ENCODE peak calls at places on chromosome 22, in seven cellular contexts. S is PC-3, Y is nephron progenitor cell, T is cardiac fibroblast, L is spleen, D is right lobe of liver, H is epithelial cell of esophagus. C is an unnamed sample.

GRCh38 chr22:27029584-27030130 is 372.3 kb downstream of the MIAT start:
- DNase-seq in H (no peak), L (no peak), S (no peak), T (no peak), Y (no peak), D (no peak), C (no peak)

GRCh38 chr22:40525250-40525884 is 111.2 kb downstream of the MRTFA start:
- DNase-seq in D (no peak), H (peak; percentile 52), S (peak; percentile 48), T (peak; percentile 71), Y (peak; percentile 51), L (peak; percentile 85), C (no peak)

GRCh38 chr22:21761086-21761485 is 25.5 kb upstream of the YPEL1 start:
- DNase-seq in D (no peak), H (no peak), T (no peak), Y (no peak), S (no peak), L (no peak), C (no peak)

GRCh38 chr22:48224332-48224731 is 1461.9 kb downstream of the TBC1D22A start:
- DNase-seq in Y (no peak), S (no peak), T (no peak), H (no peak), D (no peak), L (no peak), C (no peak)

GRCh38 chr22:26590525-26590858 is 560 bp upstream of the TPST2 start:
- DNase-seq in S (peak; percentile 4), D (no peak), L (no peak), T (no peak), Y (no peak), H (no peak), C (no peak)

GRCh38 chr22:28883917-28884753 is 763 bp downstream of the ZNRF3 start:
- DNase-seq in D (peak; percentile 65), T (peak; percentile 27), S (peak; percentile 32), L (peak; percentile 90), Y (peak; percentile 63), H (peak; percentile 64), C (peak; percentile 28)

GRCh38 chr22:46411347-46411746 is 75.8 kb downstream of the TRMU start:
- DNase-seq in L (no peak), Y (no peak), T (no peak), H (no peak), S (no peak), D (no peak), C (no peak)

GRCh38 chr22:25919452-25919851 is 177.5 kb downstream of the MYO18B start:
- DNase-seq in H (no peak), T (no peak), Y (no peak), D (no peak), L (no peak), S (no peak), C (no peak)

GRCh38 chr22:29198240-29198639 is 7.5 kb upstream of the EMID1 start:
- DNase-seq in H (no peak), T (no peak), D (no peak), L (no peak), S (no peak), Y (no peak), C (no peak)

GRCh38 chr22:38715176-38715764 is 9.5 kb downstream of the GTPBP1 start:
- DNase-seq in L (peak; percentile 85), T (no peak), D (no peak), Y (no peak), S (no peak), H (no peak), C (no peak)

GRCh38 chr22:39150848-39151215 is 1.6 kb downstream of the CBX7 start:
- DNase-seq in H (peak; percentile 12), D (no peak), S (peak; percentile 22), T (no peak), L (peak; percentile 51), Y (no peak), C (no peak)

GRCh38 chr22:26970809-26971394 is 313.5 kb downstream of the MIAT start:
- DNase-seq in T (no peak), S (no peak), D (no peak), L (no peak), Y (no peak), H (no peak), C (no peak)

GRCh38 chr22:41512421-41513194 is 31.7 kb downstream of the POLR3H start:
- DNase-seq in D (no peak), T (peak; percentile 48), Y (peak; percentile 75), S (peak; percentile 79), H (peak; percentile 75), L (no peak), C (no peak)

GRCh38 chr22:39240841-39241631 is 3.7 kb downstream of the PDGFB start:
- DNase-seq in D (no peak), T (peak; percentile 25), Y (peak; percentile 43), H (peak; percentile 76), S (peak; percentile 49), L (no peak), C (no peak)

GRCh38 chr22:27546157-27546556 is 255.4 kb downstream of the MN1 start:
- DNase-seq in T (no peak), H (no peak), L (no peak), Y (no peak), D (no peak), S (no peak), C (no peak)

GRCh38 chr22:46368871-46369715 is 33.6 kb downstream of the TRMU start:
- DNase-seq in H (no peak), S (no peak), D (no peak), T (no peak), L (peak; percentile 75), Y (no peak), C (no peak)

GRCh38 chr22:38271927-38272372 is 860 bp downstream of the TMEM184B start:
- DNase-seq in D (no peak), L (no peak), S (peak; percentile 29), Y (no peak), H (peak; percentile 56), T (no peak), C (no peak)

GRCh38 chr22:21775061-21775460 is 39.5 kb upstream of the YPEL1 start:
- DNase-seq in D (no peak), T (peak; percentile 60), H (no peak), S (no peak), L (no peak), Y (no peak), C (no peak)

GRCh38 chr22:36940676-36941075 is 27.2 kb downstream of the CSF2RB start:
- DNase-seq in L (no peak), Y (no peak), D (no peak), T (no peak), H (no peak), S (no peak), C (peak; percentile 47)

GRCh38 chr22:50206599-50206998 is 5.8 kb downstream of the SELENOO start:
- DNase-seq in T (peak; percentile 35), L (peak; percentile 83), S (no peak), H (peak; percentile 35), D (peak; percentile 96), Y (peak; percentile 67), C (no peak)
- TF ChIP-seq CTCF in T (peak; percentile 57), L (peak; percentile 30), S (peak; percentile 54), H (peak; percentile 44), D (peak; percentile 53), Y (peak; percentile 55), C (peak; percentile 25)

DNA sequence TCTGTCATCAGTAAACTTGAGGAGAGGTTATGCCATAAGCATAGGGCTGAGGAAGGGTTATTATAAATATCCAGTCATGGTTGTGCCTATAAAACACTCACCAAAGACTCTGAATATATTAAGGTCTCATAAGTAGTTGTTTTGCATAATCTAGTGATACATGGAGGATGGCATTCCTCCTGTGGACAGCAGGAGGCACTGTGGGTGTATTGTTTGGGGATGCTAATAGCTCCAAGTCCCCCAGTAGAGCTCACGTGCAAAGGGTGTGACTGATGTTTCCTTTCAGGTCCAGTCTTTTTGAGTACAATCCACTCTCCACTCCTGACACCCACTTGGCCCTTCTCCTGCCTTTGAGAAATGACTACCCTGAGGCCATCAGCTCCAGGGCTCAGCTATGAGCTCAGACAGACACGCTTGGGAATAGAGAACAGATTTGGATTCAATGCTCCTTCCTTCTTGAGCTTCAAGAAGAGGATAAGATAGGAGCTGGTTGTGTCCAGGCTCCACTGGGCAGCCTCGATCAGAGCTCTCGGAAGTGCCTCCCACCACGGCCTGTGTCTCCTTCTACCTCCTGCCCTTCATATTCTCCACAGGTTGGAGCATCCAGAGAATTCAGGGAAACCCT is 85.2 kb upstream of the IGLL5 start:
- DNase-seq in H (no peak), L (no peak), T (peak; percentile 3), Y (no peak), S (no peak), D (no peak), C (peak; percentile 39)
- TF ChIP-seq CTCF in H (no peak), L (peak; percentile 53), T (peak; percentile 33), Y (peak; percentile 25), S (peak; percentile 39), D (no peak), C (peak; percentile 16)

GRCh38 chr22:35740616-35741015 is 22.9 kb downstream of the APOL5 start:
- DNase-seq in H (no peak), S (no peak), L (no peak), T (no peak), Y (no peak), D (no peak), C (no peak)

GRCh38 chr22:35742342-35743100 is 24.8 kb downstream of the APOL5 start:
- DNase-seq in T (peak; percentile 80), Y (no peak), L (no peak), D (no peak), H (peak; percentile 69), S (peak; percentile 63), C (no peak)

GRCh38 chr22:35736701-35737100 is 19.0 kb downstream of the APOL5 start:
- DNase-seq in S (no peak), D (no peak), Y (no peak), L (no peak), T (no peak), H (no peak), C (no peak)

GRCh38 chr22:35739076-35739475 is 21.4 kb downstream of the APOL5 start:
- DNase-seq in S (no peak), H (no peak), D (no peak), L (no peak), T (no peak), Y (no peak), C (no peak)

DNA sequence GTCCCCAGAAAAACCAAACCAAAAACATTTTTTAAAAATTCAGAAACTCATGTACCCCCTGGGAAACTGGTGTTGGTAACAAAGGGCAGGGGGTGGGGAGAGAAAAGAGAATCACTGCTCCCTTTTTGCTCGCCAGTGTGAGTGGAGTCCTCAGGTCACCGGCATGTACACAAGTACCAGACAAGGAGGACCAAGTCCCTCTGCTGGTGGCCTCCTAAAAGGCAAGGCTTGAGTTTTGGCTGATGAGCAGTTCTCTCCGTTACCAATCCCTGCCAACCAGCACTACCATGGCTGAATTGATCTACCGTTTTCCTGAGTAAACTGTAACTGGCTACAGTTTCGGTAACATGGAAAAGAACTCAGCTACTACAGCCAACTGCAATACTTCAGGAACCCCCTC is 22.0 kb downstream of the APOL5 start:
- DNase-seq in T (peak; percentile 28), H (no peak), S (peak; percentile 15), L (no peak), Y (no peak), D (no peak), C (no peak)
- TF ChIP-seq CTCF in T (no peak), H (no peak), S (peak; percentile 39), L (no peak), Y (peak; percentile 17), D (peak; percentile 27), C (no peak)

DNA sequence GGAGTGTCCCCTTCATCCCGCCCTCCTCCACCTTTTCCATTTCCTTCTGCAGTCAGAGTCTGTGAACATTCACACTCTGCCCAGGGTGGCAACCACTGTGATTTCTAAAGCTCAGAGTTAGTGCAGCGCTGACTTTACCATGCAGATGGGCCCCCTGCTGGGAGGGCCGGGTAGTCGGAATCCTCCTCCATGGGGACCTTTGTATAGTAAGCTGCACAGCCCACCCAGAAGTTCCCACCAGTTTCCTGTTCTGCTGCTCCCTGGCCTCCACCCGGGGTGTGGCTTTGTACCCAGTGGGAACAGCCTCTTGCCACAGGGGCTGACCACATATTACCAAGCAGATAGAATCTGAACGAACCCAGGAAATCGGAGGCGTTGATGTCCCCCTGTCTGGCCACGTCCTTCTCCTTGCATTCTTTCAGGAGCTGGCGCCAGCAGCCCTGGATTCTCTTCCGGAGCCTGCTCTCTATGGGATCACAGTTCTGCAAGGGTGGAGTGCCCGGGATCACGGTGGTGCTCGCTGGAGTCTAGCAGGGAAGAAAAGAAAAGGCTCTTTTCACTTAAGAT is 125.3 kb downstream of the MPPED1 start:
- DNase-seq in H (peak; percentile 20), L (no peak), Y (no peak), S (peak; percentile 39), T (no peak), D (peak; percentile 36), C (no peak)
- TF ChIP-seq CTCF in H (peak; percentile 26), L (no peak), Y (no peak), S (peak; percentile 60), T (no peak), D (no peak), C (peak; percentile 29)

C was measured in GM10248.